ENCODE peak calls at places on chromosomes 3 and 15, in four cellular contexts. J is heart right ventricle, D is HCT116, C is HFF-Myc. M is an unnamed sample.

GRCh38 chr15:39471791-39472190 is 109.1 kb upstream of the THBS1 start:
- DNase-seq in C (no peak), J (no peak), D (no peak), M (no peak)

GRCh38 chr15:38335106-38335505 is 82.5 kb downstream of the SPRED1 start:
- DNase-seq in J (no peak), C (no peak), D (no peak), M (no peak)

GRCh38 chr3:25069970-25070369 is 358.1 kb upstream of the RARB start:
- DNase-seq in C (no peak), J (no peak), D (no peak), M (no peak)

GRCh38 chr3:10910367-10910766 is 82.2 kb upstream of the SLC6A1 start:
- DNase-seq in D (no peak), C (no peak), J (no peak), M (no peak)

GRCh38 chr3:115581347-115582135 is 41.8 kb upstream of the GAP43 start:
- DNase-seq in D (no peak), C (no peak), J (no peak), M (no peak)

GRCh38 chr3:188452158-188452772 is 298.3 kb downstream of the LPP start:
- DNase-seq in D (no peak), J (no peak), C (no peak), M (no peak)

GRCh38 chr3:38136272-38136806 is 588 bp downstream of the ACAA1 start:
- DNase-seq in J (no peak), C (no peak), D (no peak), M (no peak)

GRCh38 chr3:73536952-73537351 is 87.8 kb downstream of the PDZRN3 start:
- DNase-seq in J (no peak), D (no peak), C (no peak), M (no peak)

GRCh38 chr3:57434041-57434440 is 110.1 kb downstream of the DNAH12 start:
- DNase-seq in D (peak; percentile 62), J (no peak), C (peak; percentile 5), M (peak; percentile 58)

GRCh38 chr3:72473156-72473555 is 375.1 kb downstream of the SHQ1 start:
- DNase-seq in J (no peak), C (no peak), D (no peak), M (no peak)

GRCh38 chr3:141646760-141647561 is 91.1 kb upstream of the RNF7 start:
- DNase-seq in D (peak; percentile 66), C (peak; percentile 46), J (peak; percentile 57), M (peak; percentile 73)

GRCh38 chr3:32421991-32422859 is 30.6 kb downstream of the CMTM7 start:
- DNase-seq in C (peak; percentile 38), D (peak; percentile 81), J (peak; percentile 85), M (peak; percentile 91)

GRCh38 chr15:90266485-90266884 is 1.0 kb downstream of the NGRN start:
- DNase-seq in C (no peak), D (no peak), J (no peak), M (no peak)

GRCh38 chr3:161523916-161524315 is 27.3 kb downstream of the OTOL1 start:
- DNase-seq in C (no peak), D (no peak), J (no peak), M (no peak)
- H3K4me3 ChIP-seq in C (no peak overlapping the region), D (no peak overlapping the region), J (no peak overlapping the region), M (no peak overlapping the region)

GRCh38 chr3:42012378-42012934 is 50.6 kb upstream of the ULK4 start:
- DNase-seq in C (no peak), D (no peak), J (no peak), M (no peak)

GRCh38 chr3:42014949-42015533 is 53.1 kb upstream of the ULK4 start:
- DNase-seq in J (peak; percentile 77), D (no peak), C (no peak), M (no peak)

GRCh38 chr3:42012935-42013651 is 51.2 kb upstream of the ULK4 start:
- DNase-seq in C (no peak), D (peak; percentile 18), J (peak; percentile 74), M (no peak)

GRCh38 chr3:42014443-42014945 is 52.6 kb upstream of the ULK4 start:
- DNase-seq in C (no peak), D (no peak), J (no peak), M (no peak)

GRCh38 chr3:42013652-42014442 is 51.9 kb upstream of the ULK4 start:
- DNase-seq in J (peak; percentile 52), D (no peak), C (no peak), M (no peak)
- TF ChIP-seq CTCF in J (peak; percentile 7), D (no peak), C (no peak), M (peak; percentile 9)

GRCh38 chr3:49386056-49386756 is 25.6 kb downstream of the RHOA start:
- DNase-seq in J (no peak), C (no peak), D (no peak), M (no peak)
- H3K4me3 ChIP-seq in J (no peak overlapping the region), C (no peak overlapping the region), D (no peak overlapping the region), M (no peak overlapping the region)

DNA sequence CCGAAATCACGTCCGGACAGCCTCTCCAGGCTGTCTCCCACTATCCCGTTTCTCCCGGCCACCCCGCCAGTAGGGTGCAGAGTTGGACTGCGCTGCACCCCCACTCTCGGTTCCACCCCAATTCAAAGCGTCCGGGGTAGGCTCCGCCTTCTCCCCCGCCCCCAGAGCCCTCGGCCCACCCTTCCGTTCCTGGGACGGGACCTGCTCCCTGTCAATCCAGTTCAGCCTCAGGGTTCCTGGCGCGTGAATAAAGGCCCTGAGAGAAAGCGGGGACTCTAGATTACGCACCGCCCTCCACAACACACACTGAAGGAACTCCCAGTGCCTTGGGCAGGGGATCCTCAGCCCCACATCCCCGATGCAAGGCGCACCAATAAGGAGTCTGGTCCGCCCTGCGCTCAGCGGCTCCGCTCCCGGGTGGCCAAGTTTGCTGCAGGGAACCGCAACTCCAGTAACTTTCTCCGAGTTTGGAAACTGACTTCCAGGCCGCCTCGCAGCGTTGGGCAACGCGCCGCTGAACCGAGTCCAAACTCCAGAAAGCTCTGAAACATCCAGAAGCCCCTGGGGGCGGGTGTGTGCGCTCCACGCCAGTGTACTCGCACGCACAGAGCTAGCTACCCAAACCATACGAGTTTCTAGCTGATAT is 1.9 kb downstream of the ADAMTS9 start:
- DNase-seq in C (peak; percentile 31), J (peak; percentile 97), D (peak; percentile 35), M (no peak)
- TF ChIP-seq CTCF in C (peak; percentile 19), J (peak; percentile 57), D (no peak), M (peak; percentile 28)

DNA sequence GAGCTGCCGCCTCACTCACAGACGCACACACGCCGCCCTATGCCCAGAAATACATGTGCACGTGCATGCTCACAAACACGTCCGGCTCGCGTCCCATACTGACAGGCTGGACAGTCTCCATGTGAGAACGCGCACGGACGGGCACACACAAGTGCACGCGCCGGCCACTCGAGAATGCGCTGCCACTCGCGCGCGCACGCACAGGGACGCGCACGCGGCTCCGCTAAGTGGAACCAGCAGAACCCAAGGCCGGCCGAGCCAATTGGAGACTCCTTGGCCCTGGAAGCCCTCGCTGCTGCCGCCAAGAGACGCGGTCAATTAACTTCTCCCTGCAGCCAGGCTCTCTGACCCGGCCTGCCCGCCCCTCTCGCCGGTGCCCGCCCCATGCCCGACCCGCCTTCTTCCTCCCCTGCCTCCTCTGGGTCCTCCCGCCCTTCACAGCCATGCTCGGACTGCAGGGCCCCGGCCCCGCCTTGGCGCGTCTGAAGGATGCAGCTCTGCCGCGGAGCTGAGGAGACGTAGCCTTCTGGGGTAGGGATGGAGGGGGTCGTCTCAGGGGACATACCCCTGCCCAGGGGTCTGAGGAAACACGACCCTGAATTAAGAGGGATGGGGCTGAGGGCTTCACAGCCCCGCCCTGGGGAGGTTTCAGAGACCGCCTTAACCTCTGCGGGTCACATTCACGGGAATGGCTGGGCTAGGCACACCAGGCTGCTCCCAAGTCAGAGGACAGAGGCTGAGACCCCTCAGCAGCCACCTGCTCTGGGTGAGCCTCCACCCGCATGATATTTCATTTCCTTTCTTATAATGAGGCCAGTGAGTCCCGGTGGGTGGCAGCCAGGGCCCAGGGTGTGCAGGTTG is 15.0 kb downstream of the PTH1R start:
- DNase-seq in D (peak; percentile 24), C (no peak), J (peak; percentile 72), M (peak; percentile 73)
- H3K4me3 ChIP-seq in D (peak overlapping the region; percentile 32), C (peak overlapping the region; percentile 31), J (peak overlapping the region; percentile 51), M (peak overlapping the region; percentile 40)

GRCh38 chr15:31069360-31070000 is 32.0 kb downstream of the TRPM1 start:
- DNase-seq in J (no peak), D (no peak), C (peak; percentile 20), M (peak; percentile 35)
- TF ChIP-seq CTCF in J (no peak), D (no peak), C (no peak), M (no peak)